ENCODE peak calls at places on chromosomes 7 and 10, in four cellular contexts. T is RWPE1, K is AG08395, J is kidney glomerular epithelial cell. I is an unnamed sample.
A peak's percentile ranks its signal among the peaks of the same experiment; 100 is the strongest.

GRCh38 chr7:17495655-17496396 is 197.4 kb downstream of the AHR start:
- DNase-seq in T (no peak), K (no peak), J (no peak), I (peak; percentile 9)

GRCh38 chr10:1559731-1560130 is 177.6 kb downstream of the ADARB2 start:
- DNase-seq in T (no peak), K (no peak), J (no peak), I (no peak)

GRCh38 chr10:119412244-119412750 is 130.2 kb downstream of the RGS10 start:
- DNase-seq in T (no peak), K (peak; percentile 56), J (no peak), I (no peak)

GRCh38 chr10:71696635-71697326 is 22.8 kb downstream of the C10orf105 start:
- DNase-seq in T (peak; percentile 74), K (peak; percentile 72), J (no peak), I (peak; percentile 41)

GRCh38 chr10:99730026-99730425 is 1.9 kb downstream of the COX15 start:
- DNase-seq in T (no peak), K (no peak), J (peak; percentile 64), I (peak; percentile 87)

GRCh38 chr10:49237985-49238384 is 49.8 kb upstream of the TMEM273 start:
- DNase-seq in T (no peak), K (no peak), J (no peak), I (no peak)

GRCh38 chr7:155972651-155973349 is 160.5 kb upstream of the SHH start:
- DNase-seq in T (no peak), K (no peak), J (no peak), I (no peak)

GRCh38 chr10:125656523-125656922 is 26.4 kb downstream of the TEX36 start:
- DNase-seq in T (no peak), K (no peak), J (no peak), I (no peak)

GRCh38 chr10:69278446-69278963 is at the start of gene HK1:
- DNase-seq in T (no peak), K (no peak), J (no peak), I (no peak)

GRCh38 chr7:43674559-43675436 is 54.5 kb downstream of the COA1 start:
- DNase-seq in T (peak; percentile 88), K (peak; percentile 87), J (peak; percentile 83), I (peak; percentile 95)

GRCh38 chr10:116113721-116114501 is 159.1 kb downstream of the GFRA1 start:
- DNase-seq in T (peak; percentile 24), K (peak; percentile 81), J (no peak), I (peak; percentile 4)

GRCh38 chr10:42976353-42977031 is 100.4 kb upstream of the RET start:
- DNase-seq in T (no peak), K (no peak), J (no peak), I (no peak)

GRCh38 chr10:2958659-2959058 is 108.7 kb upstream of the PFKP start:
- DNase-seq in T (no peak), K (no peak), J (no peak), I (no peak)

GRCh38 chr7:151416921-151417320 is 7.1 kb upstream of the WDR86 start:
- DNase-seq in T (no peak), K (no peak), J (no peak), I (no peak)

GRCh38 chr7:124996778-124997177 is 67.2 kb upstream of the POT1 start:
- DNase-seq in T (no peak), K (no peak), J (no peak), I (no peak)

GRCh38 chr10:72066318-72067284 is 21.8 kb downstream of the SPOCK2 start:
- DNase-seq in T (no peak), K (no peak), J (no peak), I (no peak)

GRCh38 chr10:101310528-101311439 is 43.2 kb upstream of the BTRC start:
- DNase-seq in T (no peak), K (no peak), J (no peak), I (peak; percentile 28)

GRCh38 chr10:91901784-91902677 is 7.3 kb downstream of the FGFBP3 start:
- DNase-seq in T (peak; percentile 82), K (peak; percentile 69), J (peak; percentile 70), I (peak; percentile 93)

GRCh38 chr10:3625959-3626751 is 158.9 kb downstream of the KLF6 start:
- DNase-seq in T (no peak), K (peak; percentile 10), J (no peak), I (peak; percentile 28)

GRCh38 chr10:83917519-83918506 is 221.5 kb upstream of the GHITM start:
- DNase-seq in T (no peak), K (no peak), J (no peak), I (peak; percentile 6)

GRCh38 chr7:14833707-14834106 is 68.8 kb downstream of the DGKB start:
- DNase-seq in T (no peak), K (no peak), J (no peak), I (no peak)

GRCh38 chr10:75693453-75693852 is 262.0 kb downstream of the LRMDA start:
- DNase-seq in T (no peak), K (no peak), J (no peak), I (no peak)

GRCh38 chr7:29398011-29398410 is 165.6 kb upstream of the PRR15 start:
- DNase-seq in T (no peak), K (no peak), J (no peak), I (no peak)

GRCh38 chr10:58322072-58322834 is 12.6 kb upstream of the UBE2D1 start:
- DNase-seq in T (no peak), K (no peak), J (no peak), I (peak; percentile 15)